ENCODE peak calls at places on chromosome 19, in eight cellular contexts. One of them, this sample, is unnamed.

GRCh38 chr19:55156202-55157063 is 1.1 kb downstream of the TNNI3 start:
- DNase-seq in H1: no peak
- DNase-seq in right atrium auricular region: peak; percentile 63
- DNase-seq in AG04450: no peak
- DNase-seq in right lobe of liver: no peak
- DNase-seq in tibial artery: no peak
- DNase-seq in adrenal gland: peak; percentile 80
- DNase-seq in suprapubic skin: peak; percentile 65
- DNase-seq in this sample: no peak

GRCh38 chr19:29505034-29505824 is 20.6 kb upstream of the VSTM2B start:
- DNase-seq in H1: no peak
- DNase-seq in right atrium auricular region: no peak
- DNase-seq in AG04450: no peak
- DNase-seq in right lobe of liver: peak; percentile 43
- DNase-seq in tibial artery: peak; percentile 42
- DNase-seq in adrenal gland: no peak
- DNase-seq in suprapubic skin: no peak
- DNase-seq in this sample: no peak

GRCh38 chr19:56369886-56370676 is 23.3 kb downstream of the ZNF582 start:
- DNase-seq in H1: no peak
- DNase-seq in right atrium auricular region: no peak
- DNase-seq in AG04450: no peak
- DNase-seq in right lobe of liver: no peak
- DNase-seq in tibial artery: no peak
- DNase-seq in adrenal gland: no peak
- DNase-seq in suprapubic skin: no peak
- DNase-seq in this sample: no peak

GRCh38 chr19:48120505-48120904 is 9.9 kb upstream of the PLA2G4C start:
- DNase-seq in H1: no peak
- DNase-seq in right atrium auricular region: no peak
- DNase-seq in AG04450: no peak
- DNase-seq in right lobe of liver: no peak
- DNase-seq in tibial artery: no peak
- DNase-seq in adrenal gland: no peak
- DNase-seq in suprapubic skin: no peak
- DNase-seq in this sample: no peak

GRCh38 chr19:33702606-33703437 is 81.1 kb downstream of the CHST8 start:
- DNase-seq in H1: no peak
- DNase-seq in right atrium auricular region: no peak
- DNase-seq in AG04450: no peak
- DNase-seq in right lobe of liver: no peak
- DNase-seq in tibial artery: no peak
- DNase-seq in adrenal gland: no peak
- DNase-seq in suprapubic skin: peak; percentile 39
- DNase-seq in this sample: no peak

GRCh38 chr19:13024126-13024957 is 29.1 kb downstream of the NFIX start:
- DNase-seq in H1: no peak
- DNase-seq in right atrium auricular region: no peak
- DNase-seq in AG04450: no peak
- DNase-seq in right lobe of liver: no peak
- DNase-seq in tibial artery: no peak
- DNase-seq in adrenal gland: no peak
- DNase-seq in suprapubic skin: no peak
- DNase-seq in this sample: no peak

GRCh38 chr19:22421797-22422196 is 349 bp downstream of the ZNF98 start:
- DNase-seq in H1: no peak
- DNase-seq in right atrium auricular region: no peak
- DNase-seq in AG04450: no peak
- DNase-seq in right lobe of liver: no peak
- DNase-seq in tibial artery: no peak
- DNase-seq in adrenal gland: no peak
- DNase-seq in suprapubic skin: no peak
- DNase-seq in this sample: no peak

GRCh38 chr19:8213827-8214672 is 4.9 kb downstream of the CERS4 start:
- DNase-seq in H1: no peak
- DNase-seq in right atrium auricular region: no peak
- DNase-seq in AG04450: no peak
- DNase-seq in right lobe of liver: no peak
- DNase-seq in tibial artery: no peak
- DNase-seq in adrenal gland: no peak
- DNase-seq in suprapubic skin: no peak
- DNase-seq in this sample: no peak

GRCh38 chr19:28899703-28900102 is 313.2 kb downstream of the UQCRFS1 start:
- DNase-seq in H1: no peak
- DNase-seq in right atrium auricular region: no peak
- DNase-seq in AG04450: no peak
- DNase-seq in right lobe of liver: no peak
- DNase-seq in tibial artery: no peak
- DNase-seq in adrenal gland: no peak
- DNase-seq in suprapubic skin: no peak
- DNase-seq in this sample: no peak

GRCh38 chr19:1068111-1069001 is 1.4 kb downstream of the ARHGAP45 start:
- DNase-seq in H1: no peak
- DNase-seq in right atrium auricular region: no peak
- DNase-seq in AG04450: no peak
- DNase-seq in right lobe of liver: peak; percentile 56
- DNase-seq in tibial artery: no peak
- DNase-seq in adrenal gland: peak; percentile 43
- DNase-seq in suprapubic skin: peak; percentile 76
- DNase-seq in this sample: no peak

GRCh38 chr19:11887247-11887617 is 350 bp upstream of the ZNF69 start:
- DNase-seq in H1: no peak
- DNase-seq in right atrium auricular region: no peak
- DNase-seq in AG04450: no peak
- DNase-seq in right lobe of liver: no peak
- DNase-seq in tibial artery: no peak
- DNase-seq in adrenal gland: peak; percentile 11
- DNase-seq in suprapubic skin: no peak
- DNase-seq in this sample: no peak

GRCh38 chr19:19602713-19603320 is 15.7 kb downstream of the PBX4 start:
- DNase-seq in H1: no peak
- DNase-seq in right atrium auricular region: no peak
- DNase-seq in AG04450: no peak
- DNase-seq in right lobe of liver: no peak
- DNase-seq in tibial artery: no peak
- DNase-seq in adrenal gland: no peak
- DNase-seq in suprapubic skin: no peak
- DNase-seq in this sample: no peak

GRCh38 chr19:21765151-21765550 is 2.2 kb downstream of the ZNF100 start:
- DNase-seq in H1: no peak
- DNase-seq in right atrium auricular region: no peak
- DNase-seq in AG04450: no peak
- DNase-seq in right lobe of liver: no peak
- DNase-seq in tibial artery: no peak
- DNase-seq in adrenal gland: no peak
- DNase-seq in suprapubic skin: no peak
- DNase-seq in this sample: no peak

DNA sequence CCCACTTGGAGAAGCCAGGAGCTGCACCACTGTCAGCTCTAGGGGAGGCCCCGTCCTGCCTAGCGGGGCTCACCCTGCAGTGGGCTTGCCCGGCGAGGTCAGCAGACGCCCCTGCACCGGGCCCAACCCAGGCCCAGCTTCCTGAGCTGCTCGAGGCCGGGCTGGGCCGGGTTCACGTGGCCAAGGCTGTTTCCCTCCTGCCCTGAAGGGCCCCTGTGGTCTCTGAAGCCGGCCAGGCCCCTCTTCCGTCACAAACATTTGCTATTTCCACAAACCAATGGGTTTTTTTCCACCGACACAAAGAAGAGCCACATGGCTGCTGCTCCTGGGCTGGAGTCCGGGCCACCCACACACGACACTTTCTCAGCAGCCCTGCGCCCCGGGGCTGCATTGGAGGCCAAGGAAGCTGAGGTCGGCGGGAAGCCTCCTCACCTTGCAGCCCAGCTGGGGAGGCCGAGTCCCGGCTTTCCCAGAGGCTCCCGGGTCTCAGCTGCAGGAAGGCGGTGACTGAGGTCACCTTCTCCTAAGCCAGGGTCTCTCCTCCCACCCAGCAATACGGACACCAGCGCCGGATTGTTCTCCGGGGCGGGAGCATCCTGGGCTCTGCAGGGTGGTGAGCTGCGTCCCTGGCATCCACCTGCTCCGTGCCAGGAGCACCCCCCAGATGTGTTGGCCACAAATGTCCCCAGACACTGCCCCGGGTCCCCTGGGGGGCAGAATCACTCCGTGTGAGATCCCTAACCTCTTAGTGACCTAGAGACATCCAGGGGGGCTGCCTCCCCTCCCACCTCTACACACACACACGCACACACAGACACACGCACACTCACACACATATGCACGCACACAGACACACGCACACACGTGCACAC is 80.5 kb downstream of the GADD45B start:
- DNase-seq in H1: no peak
- DNase-seq in right atrium auricular region: no peak
- DNase-seq in AG04450: no peak
- DNase-seq in right lobe of liver: peak; percentile 55
- DNase-seq in tibial artery: peak; percentile 63
- DNase-seq in adrenal gland: no peak
- DNase-seq in suprapubic skin: no peak
- DNase-seq in this sample: no peak
- H3K27ac ChIP-seq in H1: no peak overlapping the region
- H3K27ac ChIP-seq in right atrium auricular region: no peak overlapping the region
- H3K27ac ChIP-seq in AG04450: no peak overlapping the region
- H3K27ac ChIP-seq in right lobe of liver: no peak overlapping the region
- H3K27ac ChIP-seq in tibial artery: no peak overlapping the region
- H3K27ac ChIP-seq in adrenal gland: no peak overlapping the region
- H3K27ac ChIP-seq in suprapubic skin: no peak overlapping the region
- H3K27ac ChIP-seq in this sample: no peak overlapping the region

GRCh38 chr19:6735181-6735891 is 2.0 kb downstream of the GPR108 start:
- DNase-seq in H1: no peak
- DNase-seq in right atrium auricular region: no peak
- DNase-seq in AG04450: no peak
- DNase-seq in right lobe of liver: no peak
- DNase-seq in tibial artery: no peak
- DNase-seq in adrenal gland: no peak
- DNase-seq in suprapubic skin: no peak
- DNase-seq in this sample: no peak
- H3K4me3 ChIP-seq in H1: peak overlapping the region; percentile 86
- H3K4me3 ChIP-seq in right atrium auricular region: no peak overlapping the region
- H3K4me3 ChIP-seq in AG04450: peak overlapping the region; percentile 81
- H3K4me3 ChIP-seq in right lobe of liver: no peak overlapping the region
- H3K4me3 ChIP-seq in tibial artery: no peak overlapping the region
- H3K4me3 ChIP-seq in adrenal gland: no peak overlapping the region
- H3K4me3 ChIP-seq in suprapubic skin: no peak overlapping the region
- H3K4me3 ChIP-seq in this sample: no peak overlapping the region

GRCh38 chr19:3282564-3282963 is 58.1 kb downstream of the CELF5 start:
- DNase-seq in H1: no peak
- DNase-seq in right atrium auricular region: no peak
- DNase-seq in AG04450: no peak
- DNase-seq in right lobe of liver: no peak
- DNase-seq in tibial artery: no peak
- DNase-seq in adrenal gland: no peak
- DNase-seq in suprapubic skin: no peak
- DNase-seq in this sample: no peak

GRCh38 chr19:3285647-3286176 is 61.3 kb downstream of the CELF5 start:
- DNase-seq in H1: no peak
- DNase-seq in right atrium auricular region: no peak
- DNase-seq in AG04450: no peak
- DNase-seq in right lobe of liver: no peak
- DNase-seq in tibial artery: no peak
- DNase-seq in adrenal gland: peak; percentile 21
- DNase-seq in suprapubic skin: no peak
- DNase-seq in this sample: no peak

GRCh38 chr19:3283246-3283751 is 58.8 kb downstream of the CELF5 start:
- DNase-seq in H1: no peak
- DNase-seq in right atrium auricular region: no peak
- DNase-seq in AG04450: no peak
- DNase-seq in right lobe of liver: no peak
- DNase-seq in tibial artery: no peak
- DNase-seq in adrenal gland: no peak
- DNase-seq in suprapubic skin: no peak
- DNase-seq in this sample: no peak

GRCh38 chr19:3283886-3284657 is 59.6 kb downstream of the CELF5 start:
- DNase-seq in H1: no peak
- DNase-seq in right atrium auricular region: no peak
- DNase-seq in AG04450: no peak
- DNase-seq in right lobe of liver: no peak
- DNase-seq in tibial artery: no peak
- DNase-seq in adrenal gland: no peak
- DNase-seq in suprapubic skin: no peak
- DNase-seq in this sample: no peak

GRCh38 chr19:3284759-3285646 is 60.5 kb downstream of the CELF5 start:
- DNase-seq in H1: peak; percentile 100
- DNase-seq in right atrium auricular region: peak; percentile 67
- DNase-seq in AG04450: peak; percentile 11
- DNase-seq in right lobe of liver: peak; percentile 91
- DNase-seq in tibial artery: no peak
- DNase-seq in adrenal gland: peak; percentile 58
- DNase-seq in suprapubic skin: peak; percentile 85
- DNase-seq in this sample: no peak
- H3K27ac ChIP-seq in H1: peak overlapping the region; percentile 76
- H3K27ac ChIP-seq in right atrium auricular region: peak overlapping the region; percentile 34
- H3K27ac ChIP-seq in AG04450: no peak overlapping the region
- H3K27ac ChIP-seq in right lobe of liver: no peak overlapping the region
- H3K27ac ChIP-seq in tibial artery: no peak overlapping the region
- H3K27ac ChIP-seq in adrenal gland: no peak overlapping the region
- H3K27ac ChIP-seq in suprapubic skin: peak overlapping the region; percentile 55
- H3K27ac ChIP-seq in this sample: no peak overlapping the region

GRCh38 chr19:51098366-51099069 is 9.7 kb downstream of the CTU1 start:
- DNase-seq in H1: no peak
- DNase-seq in right atrium auricular region: peak; percentile 70
- DNase-seq in AG04450: no peak
- DNase-seq in right lobe of liver: peak; percentile 66
- DNase-seq in tibial artery: no peak
- DNase-seq in adrenal gland: no peak
- DNase-seq in suprapubic skin: no peak
- DNase-seq in this sample: no peak
- H3K4me3 ChIP-seq in H1: peak overlapping the region; percentile 52
- H3K4me3 ChIP-seq in right atrium auricular region: no peak overlapping the region
- H3K4me3 ChIP-seq in AG04450: no peak overlapping the region
- H3K4me3 ChIP-seq in right lobe of liver: no peak overlapping the region
- H3K4me3 ChIP-seq in tibial artery: no peak overlapping the region
- H3K4me3 ChIP-seq in adrenal gland: no peak overlapping the region
- H3K4me3 ChIP-seq in suprapubic skin: no peak overlapping the region
- H3K4me3 ChIP-seq in this sample: peak overlapping the region; percentile 39

GRCh38 chr19:49498475-49498874 is 2.2 kb downstream of the RPS11 start:
- DNase-seq in H1: no peak
- DNase-seq in right atrium auricular region: no peak
- DNase-seq in AG04450: no peak
- DNase-seq in right lobe of liver: no peak
- DNase-seq in tibial artery: no peak
- DNase-seq in adrenal gland: no peak
- DNase-seq in suprapubic skin: no peak
- DNase-seq in this sample: no peak

GRCh38 chr19:49497047-49497789 is 984 bp downstream of the RPS11 start:
- DNase-seq in H1: no peak
- DNase-seq in right atrium auricular region: no peak
- DNase-seq in AG04450: no peak
- DNase-seq in right lobe of liver: no peak
- DNase-seq in tibial artery: no peak
- DNase-seq in adrenal gland: peak; percentile 72
- DNase-seq in suprapubic skin: peak; percentile 88
- DNase-seq in this sample: no peak

GRCh38 chr19:49499030-49499670 is 2.9 kb downstream of the RPS11 start:
- DNase-seq in H1: no peak
- DNase-seq in right atrium auricular region: no peak
- DNase-seq in AG04450: no peak
- DNase-seq in right lobe of liver: no peak
- DNase-seq in tibial artery: no peak
- DNase-seq in adrenal gland: peak; percentile 76
- DNase-seq in suprapubic skin: no peak
- DNase-seq in this sample: no peak

GRCh38 chr19:49497790-49498106 is 1.5 kb downstream of the RPS11 start:
- DNase-seq in H1: no peak
- DNase-seq in right atrium auricular region: no peak
- DNase-seq in AG04450: no peak
- DNase-seq in right lobe of liver: no peak
- DNase-seq in tibial artery: no peak
- DNase-seq in adrenal gland: no peak
- DNase-seq in suprapubic skin: no peak
- DNase-seq in this sample: no peak

GRCh38 chr19:49496574-49497008 is 357 bp downstream of the RPS11 start:
- DNase-seq in H1: no peak
- DNase-seq in right atrium auricular region: no peak
- DNase-seq in AG04450: no peak
- DNase-seq in right lobe of liver: no peak
- DNase-seq in tibial artery: no peak
- DNase-seq in adrenal gland: no peak
- DNase-seq in suprapubic skin: no peak
- DNase-seq in this sample: no peak
- H3K27ac ChIP-seq in H1: peak overlapping the region; percentile 85
- H3K27ac ChIP-seq in right atrium auricular region: peak overlapping the region; percentile 98
- H3K27ac ChIP-seq in AG04450: peak overlapping the region; percentile 84
- H3K27ac ChIP-seq in right lobe of liver: peak overlapping the region; percentile 60
- H3K27ac ChIP-seq in tibial artery: peak overlapping the region; percentile 92
- H3K27ac ChIP-seq in adrenal gland: peak overlapping the region; percentile 98
- H3K27ac ChIP-seq in suprapubic skin: peak overlapping the region; percentile 95
- H3K27ac ChIP-seq in this sample: peak overlapping the region; percentile 94